ENCODE peak calls at places on chromosomes 13 and 19, in seven cellular contexts. G is spleen; Z is CD8-positive, alpha-beta T cell; T is SK-N-SH; Q is H9; W is stomach; I is neuronal stem cell. S is an unnamed sample. For H3K27me3, the result is how much of the 10 kb centered on the place peaks cover.

GRCh38 chr13:44434441-44435141 is 61.0 kb downstream of the SERP2 start:
- DNase-seq in G (peak), Z (no peak), T (no peak), Q (no peak), W (no peak), I (no peak), S (no peak)

GRCh38 chr19:15280915-15281683 is 48.9 kb upstream of the EPHX3 start:
- DNase-seq in G (no peak), Z (no peak), T (peak), Q (no peak), W (peak), I (peak), S (peak)

GRCh38 chr13:36959438-36960116 is 39.5 kb upstream of the SMAD9 start:
- DNase-seq in G (no peak), Z (no peak), T (no peak), Q (no peak), W (no peak), I (no peak), S (no peak)

GRCh38 chr13:70249332-70250064 is 141.2 kb upstream of the KLHL1 start:
- DNase-seq in G (no peak), Z (no peak), T (no peak), Q (peak), W (no peak), I (peak), S (no peak)

GRCh38 chr19:10567696-10568443 is 909 bp downstream of the CDKN2D start:
- DNase-seq in G (no peak), Z (no peak), T (no peak), Q (no peak), W (no peak), I (no peak), S (no peak)

GRCh38 chr19:38661166-38661565 is 13.7 kb downstream of the ACTN4 start:
- DNase-seq in G (no peak), Z (no peak), T (no peak), Q (no peak), W (no peak), I (no peak), S (no peak)

GRCh38 chr19:52170304-52170703 is 1.1 kb downstream of the ZNF836 start:
- DNase-seq in G (no peak), Z (no peak), T (no peak), Q (no peak), W (no peak), I (no peak), S (no peak)

GRCh38 chr13:114108894-114109293 is 23.5 kb downstream of the RASA3 start:
- DNase-seq in G (peak), Z (no peak), T (no peak), Q (no peak), W (no peak), I (no peak), S (peak)

GRCh38 chr13:48891586-48891985 is 84.1 kb upstream of the FNDC3A start:
- DNase-seq in G (no peak), Z (no peak), T (no peak), Q (no peak), W (no peak), I (no peak), S (no peak)

GRCh38 chr13:79455331-79455730 is 25.6 kb upstream of the NDFIP2 start:
- DNase-seq in G (no peak), Z (no peak), T (no peak), Q (peak), W (no peak), I (no peak), S (no peak)

GRCh38 chr13:22091222-22091970 is 420.5 kb downstream of the FGF9 start:
- DNase-seq in G (no peak), Z (no peak), T (no peak), Q (no peak), W (no peak), I (no peak), S (no peak)

GRCh38 chr13:109655206-109655600 is 131.2 kb downstream of the IRS2 start:
- DNase-seq in G (no peak), Z (no peak), T (peak), Q (no peak), W (no peak), I (no peak), S (no peak)

GRCh38 chr13:29105779-29106178 is 285.6 kb downstream of the MTUS2 start:
- DNase-seq in G (no peak), Z (no peak), T (peak), Q (peak), W (no peak), I (no peak), S (no peak)

GRCh38 chr19:43476606-43477005 is 11.2 kb upstream of the LYPD3 start:
- DNase-seq in G (no peak), Z (no peak), T (no peak), Q (no peak), W (no peak), I (no peak), S (no peak)

GRCh38 chr13:24341439-24341838 is 32.1 kb downstream of the C1QTNF9 start:
- DNase-seq in G (no peak), Z (no peak), T (no peak), Q (no peak), W (peak), I (no peak), S (no peak)

GRCh38 chr13:41458187-41458938 is 1.0 kb downstream of the RGCC start:
- DNase-seq in G (peak), Z (peak), T (peak), Q (peak), W (peak), I (no peak), S (peak)

GRCh38 chr19:15185188-15185587 is 15.6 kb downstream of the NOTCH3 start:
- DNase-seq in G (no peak), Z (no peak), T (no peak), Q (no peak), W (no peak), I (no peak), S (no peak)

GRCh38 chr19:10888421-10888866 is 17.1 kb downstream of the CARM1 start:
- DNase-seq in G (no peak), Z (no peak), T (peak), Q (peak), W (no peak), I (no peak), S (no peak)

DNA sequence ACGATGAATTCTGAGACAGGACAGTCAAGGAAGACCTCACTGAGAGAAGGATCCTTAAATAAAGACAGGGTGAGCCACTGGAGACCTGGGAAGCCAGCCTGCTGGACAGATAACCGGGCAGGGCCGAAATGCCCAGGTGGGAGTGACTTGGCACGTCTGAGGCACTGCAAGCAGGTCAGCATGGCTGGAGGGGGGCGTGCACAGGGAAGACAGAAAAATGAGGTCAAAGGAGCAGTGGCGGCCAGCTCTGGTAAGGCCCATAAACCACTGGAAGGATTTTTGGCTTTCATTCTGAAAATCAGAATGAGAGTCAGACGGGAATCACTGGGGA is 5.8 kb upstream of the ATP1A3 start:
- DNase-seq in G (no peak), Z (no peak), T (peak), Q (no peak), W (no peak), I (no peak), S (no peak)
- H3K27me3 ChIP-seq in G (under half), Z (under half), T (half or more), Q (under half), W (under half), I (under half), S (under half)

DNA sequence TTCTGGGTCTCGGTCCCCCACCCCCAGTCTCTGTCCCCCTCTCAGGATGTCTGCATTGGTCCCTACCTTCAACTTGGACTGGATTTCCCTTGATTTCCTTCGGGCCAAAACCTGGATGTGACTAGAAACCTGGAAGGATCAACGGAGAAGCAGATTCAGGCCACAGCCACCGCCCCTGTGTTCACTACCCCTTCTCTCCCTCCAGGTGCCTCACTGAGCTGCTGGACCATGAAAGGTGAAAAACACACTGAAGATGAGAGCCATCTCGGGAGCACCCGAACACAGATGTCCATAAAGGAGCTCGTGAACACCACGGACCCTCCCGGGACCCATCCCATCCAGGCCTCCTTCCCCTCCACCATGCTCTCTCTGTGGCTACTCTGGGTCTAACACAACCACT is 5.0 kb downstream of the TEAD2 start:
- DNase-seq in G (no peak), Z (no peak), T (no peak), Q (no peak), W (no peak), I (no peak), S (no peak)
- H3K27me3 ChIP-seq in G (under half), Z (under half), T (under half), Q (under half), W (under half), I (under half), S (under half)

GRCh38 chr13:25904830-25905229 is 147.0 kb downstream of the SHISA2 start:
- DNase-seq in G (no peak), Z (no peak), T (no peak), Q (no peak), W (no peak), I (no peak), S (no peak)
- H3K27me3 ChIP-seq in G (under half), Z (under half), T (under half), Q (under half), W (under half), I (under half), S (under half)

DNA sequence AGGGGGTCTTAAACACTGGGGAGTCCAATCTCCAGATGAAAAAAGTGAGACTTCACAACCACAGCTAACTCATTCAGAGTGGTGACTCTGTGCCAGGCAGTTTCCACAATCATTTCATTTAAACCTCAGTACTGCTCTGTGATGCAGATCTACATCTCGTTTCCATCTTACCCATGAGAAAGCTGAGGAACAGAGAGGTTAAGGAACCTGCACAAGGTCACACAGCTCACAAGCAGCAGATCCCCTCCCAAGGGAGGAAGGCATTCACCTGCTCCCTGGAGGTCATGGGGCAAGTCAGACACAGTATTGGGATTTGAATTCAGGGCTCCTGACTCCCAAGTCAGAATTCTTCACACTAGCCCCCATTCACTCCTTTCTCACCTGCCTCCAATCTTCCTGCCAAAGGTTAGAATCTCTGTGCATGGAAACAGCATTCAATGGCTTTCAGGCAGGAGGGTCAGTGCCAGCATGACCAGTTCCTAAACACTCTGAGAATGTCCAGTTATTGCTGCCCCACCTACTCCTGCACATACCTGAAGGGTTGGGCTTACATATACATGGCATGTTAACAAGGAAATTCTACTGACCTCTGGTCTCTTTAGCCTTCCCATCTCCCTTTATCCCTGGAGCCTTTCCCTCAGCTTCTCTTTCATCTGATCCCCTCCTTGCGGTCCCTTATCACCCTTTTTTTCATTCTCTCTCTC is 1.9 kb downstream of the CABP5 start:
- DNase-seq in G (no peak), Z (no peak), T (no peak), Q (no peak), W (no peak), I (no peak), S (no peak)
- H3K27me3 ChIP-seq in G (under half), Z (under half), T (under half), Q (under half), W (under half), I (under half), S (under half)

GRCh38 chr19:55362174-55362989 is 678 bp downstream of the GARIN5B start:
- DNase-seq in G (no peak), Z (no peak), T (no peak), Q (no peak), W (no peak), I (no peak), S (no peak)

GRCh38 chr19:55358493-55358892 is 4.0 kb upstream of the COX6B2 start:
- DNase-seq in G (no peak), Z (no peak), T (no peak), Q (no peak), W (no peak), I (no peak), S (no peak)

GRCh38 chr19:55360902-55361301 is 2.2 kb downstream of the GARIN5B start:
- DNase-seq in G (no peak), Z (no peak), T (no peak), Q (no peak), W (no peak), I (no peak), S (no peak)

GRCh38 chr19:55355213-55355821 is 798 bp upstream of the COX6B2 start:
- DNase-seq in G (no peak), Z (no peak), T (peak), Q (no peak), W (no peak), I (no peak), S (no peak)

GRCh38 chr19:55358943-55359908 is 3.8 kb downstream of the GARIN5B start:
- DNase-seq in G (no peak), Z (no peak), T (no peak), Q (no peak), W (no peak), I (no peak), S (no peak)
- H3K27me3 ChIP-seq in G (under half), Z (under half), T (under half), Q (under half), W (under half), I (under half), S (under half)

DNA sequence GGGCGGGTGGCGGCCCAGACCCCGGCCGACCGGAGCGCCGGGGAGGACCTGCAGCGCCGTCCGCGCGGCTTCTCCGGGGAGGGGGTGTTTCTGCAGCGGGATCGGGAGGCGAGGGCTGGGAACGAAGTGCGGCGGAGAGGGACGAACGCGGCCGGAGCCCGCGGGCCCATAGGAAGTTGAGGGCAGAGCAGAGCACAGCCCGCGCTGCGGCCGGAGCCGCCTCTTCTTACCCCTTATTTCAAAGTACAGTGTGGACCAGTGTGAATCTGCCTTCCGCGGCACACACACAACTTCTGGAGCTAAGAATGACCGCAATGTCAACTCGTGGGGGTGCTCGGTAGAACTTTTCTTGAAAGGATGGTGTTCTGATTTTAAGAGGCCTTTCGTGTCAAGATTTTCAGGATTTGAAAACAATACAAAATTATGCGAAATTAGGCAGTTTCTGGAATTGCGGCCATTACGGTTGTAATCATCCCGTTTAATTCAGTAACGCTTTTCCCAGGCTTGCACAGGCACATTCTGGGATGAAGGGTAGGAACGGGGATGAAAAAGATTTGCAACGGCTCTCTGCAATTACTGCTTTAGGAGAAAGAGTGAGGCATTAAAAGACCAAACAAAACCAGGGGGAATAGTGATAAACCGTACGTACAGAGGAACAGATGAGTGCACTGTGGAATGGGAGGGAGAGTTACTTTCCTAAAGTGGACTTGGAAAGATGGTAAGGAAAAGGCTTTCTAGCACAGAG is 845 bp downstream of the TDRD3 start:
- DNase-seq in G (peak), Z (peak), T (peak), Q (peak), W (peak), I (peak), S (peak)
- H3K27me3 ChIP-seq in G (under half), Z (under half), T (under half), Q (under half), W (under half), I (under half), S (under half)

DNA sequence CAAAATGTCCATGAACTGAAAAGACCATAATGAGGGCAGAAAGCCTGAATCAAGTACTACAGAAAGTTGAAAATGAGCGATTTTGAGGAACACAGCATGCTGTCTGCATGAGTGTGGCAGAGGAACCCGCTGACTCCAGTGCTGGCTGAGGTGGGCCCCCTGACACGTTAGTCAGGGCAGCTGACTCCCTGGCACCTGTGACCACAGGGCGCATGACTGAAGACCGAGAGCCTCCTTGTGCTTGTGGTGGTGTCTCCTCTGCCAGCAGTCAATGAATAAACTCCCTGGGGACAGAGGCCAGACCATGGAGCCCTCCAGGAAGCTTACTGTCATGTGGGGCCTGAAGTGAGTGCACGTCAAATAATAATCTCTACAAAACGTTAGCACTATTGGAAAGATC is 38.4 kb upstream of the VSTM2B start:
- DNase-seq in G (peak), Z (peak), T (no peak), Q (no peak), W (no peak), I (no peak), S (no peak)
- H3K27me3 ChIP-seq in G (under half), Z (under half), T (under half), Q (under half), W (under half), I (under half), S (under half)